ENCODE peak calls at places on chromosome 15, in six cellular contexts. M is hippocampal formation; L is activated naive CD8-positive, alpha-beta T cell treated with anti-CD3 and anti-CD28 coated beads for 36 hours; T is T-helper 1 cell; Z is OCI-LY7; V is aorta. A is an unnamed sample.

GRCh38 chr15:33154366-33155166 is 39.9 kb downstream of the FMN1 start:
- DNase-seq in Z (no peak), T (no peak), M (peak; percentile 24), V (no peak), L (no peak), A (no peak)

GRCh38 chr15:27679621-27680521 is 419.2 kb downstream of the OCA2 start:
- DNase-seq in M (no peak), T (no peak), L (no peak), Z (no peak), V (no peak), A (no peak)

GRCh38 chr15:51726302-51727073 is 11.0 kb downstream of the LYSMD2 start:
- DNase-seq in T (no peak), M (no peak), V (no peak), L (peak; percentile 50), Z (no peak), A (peak; percentile 24)

GRCh38 chr15:35289029-35289617 is 204.0 kb upstream of the NANOGP8 start:
- DNase-seq in L (no peak), T (no peak), V (no peak), Z (peak; percentile 37), M (no peak), A (no peak)

GRCh38 chr15:89648106-89649012 is 6.9 kb downstream of the KIF7 start:
- DNase-seq in Z (no peak), M (no peak), L (no peak), V (peak; percentile 62), T (no peak), A (no peak)

GRCh38 chr15:89765694-89766093 is 10.4 kb upstream of the MESP2 start:
- DNase-seq in L (no peak), V (no peak), M (no peak), T (no peak), Z (no peak), A (no peak)

GRCh38 chr15:51093865-51094605 is 671 bp downstream of the TNFAIP8L3 start:
- DNase-seq in Z (no peak), V (peak; percentile 88), M (no peak), L (no peak), T (no peak), A (no peak)

GRCh38 chr15:68259883-68260282 is 17.7 kb upstream of the FEM1B start:
- DNase-seq in L (no peak), T (no peak), Z (no peak), V (no peak), M (no peak), A (no peak)

GRCh38 chr15:80426316-80426715 is 22.1 kb downstream of the ARNT2 start:
- DNase-seq in V (no peak), M (peak; percentile 55), Z (no peak), L (no peak), T (no peak), A (no peak)

GRCh38 chr15:83164409-83165404 is 42.9 kb downstream of the HDGFL3 start:
- DNase-seq in V (no peak), T (no peak), L (no peak), M (no peak), Z (no peak), A (no peak)

GRCh38 chr15:34644061-34644460 is 60.6 kb upstream of the GOLGA8B start:
- DNase-seq in M (no peak), T (no peak), V (no peak), L (no peak), Z (no peak), A (no peak)

GRCh38 chr15:40149339-40149738 is 11.5 kb upstream of the BUB1B start:
- DNase-seq in M (no peak), T (no peak), Z (no peak), V (no peak), L (no peak), A (no peak)

GRCh38 chr15:60006808-60007346 is 2.8 kb downstream of the FOXB1 start:
- DNase-seq in V (no peak), Z (no peak), M (no peak), L (no peak), T (no peak), A (no peak)

GRCh38 chr15:63323798-63324651 is 46.6 kb downstream of the APH1B start:
- DNase-seq in V (no peak), T (no peak), Z (no peak), L (no peak), M (peak; percentile 6), A (no peak)

GRCh38 chr15:89141885-89142284 is 53.6 kb downstream of the ABHD2 start:
- DNase-seq in M (no peak), Z (no peak), T (no peak), V (no peak), L (no peak), A (no peak)

GRCh38 chr15:58865420-58865880 is 68.0 kb downstream of the SLTM start:
- DNase-seq in Z (no peak), V (no peak), L (no peak), M (no peak), T (no peak), A (no peak)

GRCh38 chr15:39946862-39947261 is 12.9 kb downstream of the EIF2AK4 start:
- DNase-seq in T (no peak), Z (no peak), M (no peak), V (no peak), L (no peak), A (no peak)

GRCh38 chr15:68023307-68024101 is 30.6 kb upstream of the PIAS1 start:
- DNase-seq in V (no peak), Z (no peak), T (no peak), M (no peak), L (no peak), A (no peak)

GRCh38 chr15:29774900-29775299 is 47.4 kb downstream of the TJP1 start:
- DNase-seq in M (no peak), T (no peak), Z (no peak), V (no peak), L (no peak), A (no peak)

GRCh38 chr15:45122719-45123118 is 7.0 kb downstream of the DUOXA1 start:
- DNase-seq in V (no peak), M (no peak), Z (no peak), L (no peak), T (no peak), A (no peak)

GRCh38 chr15:63909819-63910437 is 76.2 kb upstream of the HERC1 start:
- DNase-seq in M (no peak), L (no peak), V (no peak), Z (no peak), T (no peak), A (no peak)

GRCh38 chr15:92162657-92163056 is 231.0 kb upstream of the ST8SIA2 start:
- DNase-seq in V (no peak), L (no peak), M (no peak), Z (no peak), T (no peak), A (no peak)

GRCh38 chr15:37020852-37021251 is 79.5 kb downstream of the MEIS2 start:
- DNase-seq in T (no peak), Z (no peak), L (no peak), M (no peak), V (no peak), A (no peak)

GRCh38 chr15:57862761-57863160 is 156.2 kb downstream of the POLR2M start:
- DNase-seq in T (no peak), V (no peak), L (no peak), M (no peak), Z (no peak), A (no peak)

GRCh38 chr15:53534105-53534839 is 225.2 kb downstream of the WDR72 start:
- DNase-seq in T (no peak), L (no peak), Z (no peak), M (no peak), V (no peak), A (no peak)

GRCh38 chr15:60840306-60840702 is 361.4 kb upstream of the ICE2 start:
- DNase-seq in M (no peak), V (no peak), T (no peak), Z (no peak), L (no peak), A (no peak)

GRCh38 chr15:77419050-77419835 is 661 bp downstream of the PEAK1 start:
- DNase-seq in V (peak; percentile 84), T (no peak), M (peak; percentile 31), L (peak; percentile 70), Z (no peak), A (peak; percentile 38)

GRCh38 chr15:69658401-69658945 is 205.9 kb downstream of the RPLP1 start:
- DNase-seq in M (no peak), Z (no peak), V (no peak), L (no peak), T (no peak), A (no peak)

GRCh38 chr15:80895091-80895490 is 94.5 kb downstream of the MESD start:
- DNase-seq in L (no peak), M (no peak), T (no peak), Z (no peak), V (no peak), A (no peak)

GRCh38 chr15:81939604-81940440 is 106.0 kb downstream of the MEX3B start:
- DNase-seq in T (no peak), L (no peak), V (no peak), Z (peak; percentile 67), M (no peak), A (no peak)

GRCh38 chr15:33243393-33243792 is 48.9 kb upstream of the FMN1 start:
- DNase-seq in M (no peak), Z (no peak), L (no peak), V (no peak), T (no peak), A (no peak)

GRCh38 chr15:73852507-73852906 is 20.9 kb upstream of the TBC1D21 start:
- DNase-seq in L (no peak), Z (no peak), M (no peak), T (no peak), V (no peak), A (no peak)

GRCh38 chr15:89444855-89445254 is 51.5 kb downstream of the RHCG start:
- DNase-seq in L (no peak), Z (no peak), T (no peak), V (peak; percentile 54), M (no peak), A (no peak)

GRCh38 chr15:44788748-44789147 is 52.4 kb downstream of the TRIM69 start:
- DNase-seq in T (peak; percentile 16), Z (no peak), V (no peak), L (peak; percentile 67), M (no peak), A (no peak)

GRCh38 chr15:57460208-57460816 is 84.0 kb downstream of the CGNL1 start:
- DNase-seq in T (no peak), V (no peak), L (no peak), M (no peak), Z (no peak), A (no peak)